ENCODE peak calls at places on chromosomes 7 and 10, in five cellular contexts. K, O, R, J and N are unnamed samples.
A peak's percentile ranks its signal among the peaks of the same experiment; 100 is the strongest.

GRCh38 chr10:75035975-75036708 is 75.3 kb upstream of the SAMD8 start:
- DNase-seq in K (no peak), O (no peak), R (no peak), J (no peak), N (no peak)

GRCh38 chr10:98481418-98481945 is 34.7 kb upstream of the HPS1 start:
- DNase-seq in K (no peak), O (no peak), R (peak; percentile 25), J (no peak), N (no peak)

GRCh38 chr10:123669901-123670300 is 3.7 kb downstream of the GPR26 start:
- DNase-seq in K (no peak), O (no peak), R (peak; percentile 17), J (no peak), N (no peak)

GRCh38 chr10:112393341-112393740 is 19.4 kb downstream of the ACSL5 start:
- DNase-seq in K (no peak), O (no peak), R (no peak), J (no peak), N (peak; percentile 56)

GRCh38 chr7:7706101-7706511 is 12.3 kb downstream of the RPA3 start:
- DNase-seq in K (no peak), O (no peak), R (no peak), J (no peak), N (no peak)

GRCh38 chr10:677750-678661 is 11.5 kb downstream of the DIP2C start:
- DNase-seq in K (no peak), O (no peak), R (no peak), J (no peak), N (no peak)

GRCh38 chr10:72014197-72014596 is 50.0 kb downstream of the CHST3 start:
- DNase-seq in K (no peak), O (no peak), R (no peak), J (no peak), N (no peak)

GRCh38 chr10:72953687-72954086 is 919 bp downstream of the PLA2G12B start:
- DNase-seq in K (no peak), O (no peak), R (no peak), J (no peak), N (no peak)

GRCh38 chr10:74078037-74078436 is 72.6 kb downstream of the AP3M1 start:
- DNase-seq in K (peak; percentile 45), O (no peak), R (no peak), J (no peak), N (no peak)

GRCh38 chr7:29611941-29612527 is 48.4 kb downstream of the PRR15 start:
- DNase-seq in K (no peak), O (no peak), R (no peak), J (no peak), N (no peak)

GRCh38 chr7:117715784-117716445 is 157.3 kb downstream of the CTTNBP2 start:
- DNase-seq in K (peak; percentile 83), O (peak; percentile 33), R (peak; percentile 7), J (no peak), N (peak; percentile 93)

GRCh38 chr10:82866424-82867020 is 991.5 kb downstream of the NRG3 start:
- DNase-seq in K (no peak), O (no peak), R (peak; percentile 70), J (no peak), N (no peak)

GRCh38 chr10:89279449-89279869 is 22.4 kb upstream of the IFIT2 start:
- DNase-seq in K (peak; percentile 30), O (peak; percentile 22), R (no peak), J (no peak), N (no peak)

GRCh38 chr7:114422478-114423217 is 8.0 kb downstream of the FOXP2 start:
- DNase-seq in K (no peak), O (no peak), R (no peak), J (no peak), N (no peak)

GRCh38 chr7:64630496-64630895 is 35.4 kb upstream of the ZNF107 start:
- DNase-seq in K (peak; percentile 22), O (no peak), R (no peak), J (no peak), N (peak; percentile 22)

GRCh38 chr10:131252586-131253276 is 58.8 kb downstream of the TCERG1L start:
- DNase-seq in K (no peak), O (no peak), R (no peak), J (no peak), N (no peak)

GRCh38 chr10:70192325-70192966 is 22.1 kb upstream of the SAR1A start:
- DNase-seq in K (no peak), O (no peak), R (no peak), J (no peak), N (no peak)

GRCh38 chr10:48390933-48391845 is 84.7 kb downstream of the MAPK8 start:
- DNase-seq in K (no peak), O (no peak), R (no peak), J (no peak), N (no peak)

GRCh38 chr7:152103066-152103465 is 77.6 kb downstream of the GALNT11 start:
- DNase-seq in K (no peak), O (no peak), R (no peak), J (no peak), N (no peak)

GRCh38 chr10:26491276-26491675 is 53.1 kb downstream of the APBB1IP start:
- DNase-seq in K (no peak), O (no peak), R (no peak), J (no peak), N (no peak)

GRCh38 chr7:29496355-29497020 is 67.1 kb upstream of the PRR15 start:
- DNase-seq in K (no peak), O (no peak), R (no peak), J (no peak), N (no peak)

GRCh38 chr10:71229726-71230655 is 17.6 kb downstream of the UNC5B start:
- DNase-seq in K (no peak), O (no peak), R (no peak), J (no peak), N (no peak)

GRCh38 chr7:51082940-51083533 is 233.6 kb downstream of the COBL start:
- DNase-seq in K (no peak), O (no peak), R (no peak), J (no peak), N (no peak)

GRCh38 chr7:103989785-103990775 is 622 bp upstream of the RELN start:
- DNase-seq in K (no peak), O (no peak), R (no peak), J (no peak), N (no peak)

GRCh38 chr7:1749864-1750466 is 79.9 kb downstream of the ELFN1 start:
- DNase-seq in K (no peak), O (no peak), R (no peak), J (no peak), N (no peak)

GRCh38 chr7:123797673-123798526 is 47.1 kb upstream of the HYAL4 start:
- DNase-seq in K (peak; percentile 54), O (no peak), R (peak; percentile 59), J (no peak), N (peak; percentile 90)

GRCh38 chr7:116316838-116317612 is 106.7 kb downstream of the TES start:
- DNase-seq in K (peak; percentile 98), O (peak; percentile 48), R (peak; percentile 93), J (peak; percentile 86), N (peak; percentile 94)

GRCh38 chr10:63922714-63923317 is 401.6 kb downstream of the REEP3 start:
- DNase-seq in K (no peak), O (no peak), R (no peak), J (no peak), N (no peak)

GRCh38 chr7:4634166-4634565 is 47.9 kb upstream of the FOXK1 start:
- DNase-seq in K (peak; percentile 42), O (no peak), R (no peak), J (no peak), N (no peak)

GRCh38 chr10:68471063-68471585 is 649 bp downstream of the DNA2 start:
- DNase-seq in K (no peak), O (no peak), R (no peak), J (no peak), N (no peak)

GRCh38 chr10:62924344-62924748 is 108.2 kb upstream of the EGR2 start:
- DNase-seq in K (no peak), O (peak; percentile 16), R (no peak), J (peak; percentile 32), N (no peak)

GRCh38 chr7:74284781-74285259 is 4.4 kb upstream of the CLIP2 start:
- DNase-seq in K (peak; percentile 86), O (no peak), R (no peak), J (no peak), N (no peak)

GRCh38 chr7:2524808-2525140 is 5.2 kb downstream of the LFNG start:
- DNase-seq in K (no peak), O (peak; percentile 49), R (no peak), J (no peak), N (no peak)

GRCh38 chr10:1154531-1154930 is 98.3 kb downstream of the WDR37 start:
- DNase-seq in K (no peak), O (no peak), R (no peak), J (no peak), N (no peak)

GRCh38 chr7:91299952-91300775 is 35.9 kb downstream of the FZD1 start:
- DNase-seq in K (no peak), O (no peak), R (no peak), J (peak; percentile 29), N (no peak)

GRCh38 chr7:117402109-117402508 is 25.2 kb downstream of the ASZ1 start:
- DNase-seq in K (no peak), O (no peak), R (no peak), J (no peak), N (no peak)

GRCh38 chr7:84112771-84113170 is 81.8 kb downstream of the SEMA3A start:
- DNase-seq in K (no peak), O (no peak), R (no peak), J (no peak), N (no peak)

GRCh38 chr10:76141376-76141775 is 710.0 kb downstream of the LRMDA start:
- DNase-seq in K (no peak), O (no peak), R (no peak), J (no peak), N (no peak)

GRCh38 chr7:124072603-124073324 is 39.9 kb upstream of the TMEM229A start:
- DNase-seq in K (peak; percentile 33), O (no peak), R (peak; percentile 4), J (no peak), N (no peak)

GRCh38 chr10:11773777-11774441 is 31.7 kb downstream of the ECHDC3 start:
- DNase-seq in K (no peak), O (no peak), R (no peak), J (no peak), N (no peak)
- H3K4me3 ChIP-seq in K (no peak overlapping the region), O (no peak overlapping the region), R (no peak overlapping the region), J (no peak overlapping the region), N (no peak overlapping the region)

DNA sequence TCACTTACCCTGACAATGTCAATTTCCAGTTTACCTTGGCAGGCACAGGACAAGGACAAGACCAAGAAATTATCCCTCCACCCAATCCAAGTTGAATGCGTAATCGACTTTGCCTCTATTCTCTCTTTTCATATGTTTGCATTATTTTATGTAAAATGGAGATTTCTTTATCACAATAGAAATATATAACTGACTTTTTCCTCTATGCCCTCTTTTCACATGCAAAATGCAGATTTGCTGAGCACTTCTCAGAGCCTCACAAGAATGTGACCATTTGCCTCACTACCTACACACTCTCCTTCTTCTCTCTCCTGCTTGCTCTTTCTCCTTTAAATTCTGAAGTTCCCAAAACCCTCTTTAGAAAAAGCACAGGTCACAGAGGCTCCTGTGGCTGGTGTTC is 15.1 kb downstream of the CYP3A43 start:
- DNase-seq in K (no peak), O (no peak), R (no peak), J (no peak), N (no peak)
- TF ChIP-seq CTCF in K (no peak), O (no peak), R (no peak), J (no peak), N (no peak)

GRCh38 chr7:22438994-22439393 is 61.0 kb downstream of the STEAP1B start:
- DNase-seq in K (no peak), O (no peak), R (no peak), J (no peak), N (no peak)
- H3K4me3 ChIP-seq in K (no peak overlapping the region), O (no peak overlapping the region), R (no peak overlapping the region), J (no peak overlapping the region), N (no peak overlapping the region)

GRCh38 chr10:118308664-118309063 is 33.5 kb downstream of the FAM204A start:
- DNase-seq in K (no peak), O (no peak), R (no peak), J (no peak), N (no peak)
- TF ChIP-seq CTCF in K (no peak), O (no peak), R (no peak), J (no peak), N (no peak)